ENCODE peak calls at places on chromosomes 1 and 21, in eight cellular contexts. R is A549, T is stomach, W is ovary, H is tibial nerve, G is esophagus muscularis mucosa, V is SK-N-SH, P is suprapubic skin. O is an unnamed sample.

GRCh38 chr1:4021895-4022268 is 121.8 kb upstream of the C1orf174 start:
- DNase-seq in R (no peak), T (no peak), W (no peak), H (no peak), G (peak; percentile 47), V (no peak), P (no peak), O (no peak)

GRCh38 chr1:219518168-219518905 is 94.6 kb downstream of the ZC3H11B start:
- DNase-seq in R (peak; percentile 24), T (no peak), W (no peak), H (no peak), G (no peak), V (peak; percentile 29), P (no peak), O (no peak)

GRCh38 chr1:155186266-155186954 is 12.8 kb downstream of the TRIM46 start:
- DNase-seq in R (no peak), T (peak; percentile 57), W (peak; percentile 8), H (no peak), G (no peak), V (no peak), P (no peak), O (no peak)

GRCh38 chr21:25373126-25374082 is 233.9 kb downstream of the MRPL39 start:
- DNase-seq in R (no peak), T (no peak), W (no peak), H (no peak), G (no peak), V (no peak), P (no peak), O (no peak)

GRCh38 chr21:37915941-37916794 is at the start of gene KCNJ6:
- DNase-seq in R (peak; percentile 58), T (peak; percentile 35), W (no peak), H (no peak), G (no peak), V (peak; percentile 87), P (no peak), O (no peak)

GRCh38 chr1:30759718-30760281 is 2.2 kb upstream of the LAPTM5 start:
- DNase-seq in R (no peak), T (no peak), W (no peak), H (no peak), G (no peak), V (no peak), P (no peak), O (peak; percentile 46)

GRCh38 chr1:164617607-164618564 is 58.9 kb downstream of the PBX1 start:
- DNase-seq in R (peak; percentile 51), T (no peak), W (no peak), H (peak; percentile 44), G (no peak), V (peak; percentile 31), P (no peak), O (peak; percentile 43)

GRCh38 chr1:230641346-230641745 is 935 bp upstream of the COG2 start:
- DNase-seq in R (no peak), T (no peak), W (no peak), H (no peak), G (peak; percentile 47), V (no peak), P (no peak), O (no peak)

GRCh38 chr1:181166377-181167196 is 78.1 kb downstream of the IER5 start:
- DNase-seq in R (peak; percentile 80), T (peak; percentile 68), W (peak; percentile 68), H (peak; percentile 81), G (no peak), V (peak; percentile 78), P (peak; percentile 78), O (peak; percentile 74)

GRCh38 chr21:34859976-34860653 is 189.0 kb downstream of the RUNX1 start:
- DNase-seq in R (no peak), T (no peak), W (no peak), H (no peak), G (no peak), V (no peak), P (no peak), O (no peak)

GRCh38 chr1:203632941-203633340 is 6.3 kb downstream of the ATP2B4 start:
- DNase-seq in R (no peak), T (no peak), W (no peak), H (no peak), G (no peak), V (no peak), P (no peak), O (no peak)

GRCh38 chr1:77825356-77825709 is 45.9 kb downstream of the MIGA1 start:
- DNase-seq in R (peak; percentile 68), T (peak; percentile 45), W (no peak), H (peak; percentile 23), G (no peak), V (no peak), P (no peak), O (peak; percentile 10)

GRCh38 chr21:15283789-15284188 is 219.0 kb upstream of the NRIP1 start:
- DNase-seq in R (no peak), T (no peak), W (no peak), H (no peak), G (no peak), V (no peak), P (no peak), O (no peak)

GRCh38 chr1:223052479-223052878 is 90.6 kb downstream of the TLR5 start:
- DNase-seq in R (no peak), T (no peak), W (no peak), H (no peak), G (no peak), V (no peak), P (no peak), O (no peak)

GRCh38 chr1:69191280-69191679 is 376.4 kb upstream of the LRRC7 start:
- DNase-seq in R (no peak), T (no peak), W (no peak), H (no peak), G (no peak), V (no peak), P (no peak), O (no peak)

GRCh38 chr1:24724345-24725208 is 20.7 kb upstream of the CLIC4 start:
- DNase-seq in R (peak; percentile 85), T (peak; percentile 67), W (peak; percentile 69), H (no peak), G (no peak), V (no peak), P (no peak), O (no peak)

GRCh38 chr1:194865367-194865766 is 1679.0 kb upstream of the B3GALT2 start:
- DNase-seq in R (no peak), T (no peak), W (no peak), H (no peak), G (no peak), V (no peak), P (no peak), O (no peak)

GRCh38 chr1:207495816-207496792 is at the start of gene CR1:
- DNase-seq in R (no peak), T (peak; percentile 31), W (no peak), H (peak; percentile 21), G (no peak), V (peak; percentile 12), P (no peak), O (peak; percentile 23)

GRCh38 chr1:178385662-178386061 is 111.1 kb downstream of the CLEC20A start:
- DNase-seq in R (no peak), T (no peak), W (no peak), H (no peak), G (no peak), V (no peak), P (no peak), O (no peak)
- H3K4me1 ChIP-seq in R (peaks cover 20% of the 10 kb centered on the region), T (peaks cover 7% of the 10 kb centered on the region), W (no peaks in the 10 kb centered on the region), H (no peaks in the 10 kb centered on the region), G (peaks cover 9% of the 10 kb centered on the region), V (peaks cover 16% of the 10 kb centered on the region), P (peaks cover 2% of the 10 kb centered on the region), O (no peaks in the 10 kb centered on the region)

DNA sequence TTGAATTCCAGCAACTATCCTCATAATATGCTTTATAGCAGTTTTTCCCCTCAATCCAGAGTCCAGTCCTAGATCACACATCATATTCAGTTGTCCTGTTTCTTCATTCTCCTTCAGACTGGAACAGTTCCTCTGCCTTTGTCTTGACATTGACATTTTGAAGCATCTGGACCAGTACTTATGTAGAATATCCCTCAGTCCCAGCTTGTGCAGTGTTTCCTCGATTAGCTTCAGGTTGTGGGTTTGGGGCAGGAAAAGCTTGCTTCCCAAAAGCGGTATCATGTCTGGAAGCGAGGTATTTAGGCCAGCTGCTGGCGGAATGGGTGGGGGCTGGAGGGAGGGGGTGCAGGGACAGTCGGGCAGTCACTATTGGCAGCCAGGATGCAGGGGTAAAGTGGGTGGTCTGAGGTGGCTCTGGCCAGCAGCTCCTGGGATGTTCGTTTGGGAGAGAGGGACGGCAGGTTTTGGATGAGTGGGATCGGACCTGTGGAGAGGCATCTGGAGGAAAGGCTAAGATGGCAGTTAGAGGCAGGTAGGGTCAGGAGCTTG is 6.5 kb downstream of the THEMIS2 start:
- DNase-seq in R (no peak), T (no peak), W (no peak), H (no peak), G (no peak), V (peak; percentile 47), P (no peak), O (no peak)
- TF ChIP-seq EP300 in R (no peak), T (no peak), W (no peak), H (no peak), G (no peak), V (no peak), P (no peak), O (no peak)

DNA sequence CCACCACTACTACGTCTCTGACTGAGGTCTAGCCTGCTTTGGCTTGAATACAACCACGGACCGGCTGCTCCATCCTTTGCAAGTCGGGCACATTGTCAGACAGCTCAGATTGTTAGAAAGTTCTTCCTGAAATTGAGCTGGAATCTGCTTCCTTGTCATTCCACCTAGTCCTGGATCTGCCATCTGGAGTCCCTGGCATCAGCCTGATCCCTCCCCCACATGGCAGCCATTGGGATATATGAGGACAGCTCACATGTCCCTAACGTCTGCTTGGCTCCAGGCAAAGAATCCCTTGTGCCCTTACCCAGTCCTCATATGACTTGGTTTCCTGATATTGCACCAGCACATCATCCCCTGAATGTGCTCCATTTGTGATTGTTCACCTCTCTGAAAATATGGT is 56.3 kb upstream of the SYT6 start:
- DNase-seq in R (no peak), T (no peak), W (no peak), H (no peak), G (no peak), V (no peak), P (no peak), O (no peak)
- H3K4me3 ChIP-seq in R (no peak overlapping the region), T (no peak overlapping the region), W (no peak overlapping the region), H (no peak overlapping the region), G (no peak overlapping the region), V (no peak overlapping the region), P (no peak overlapping the region), O (no peak overlapping the region)

GRCh38 chr1:51266181-51266580 is 30.1 kb downstream of the RNF11 start:
- DNase-seq in R (no peak), T (no peak), W (no peak), H (no peak), G (no peak), V (no peak), P (no peak), O (no peak)

GRCh38 chr1:51266791-51267190 is 30.7 kb downstream of the RNF11 start:
- DNase-seq in R (no peak), T (no peak), W (no peak), H (no peak), G (peak; percentile 26), V (no peak), P (no peak), O (no peak)

GRCh38 chr1:51265618-51266017 is 29.5 kb downstream of the RNF11 start:
- DNase-seq in R (no peak), T (no peak), W (no peak), H (no peak), G (no peak), V (no peak), P (no peak), O (no peak)

GRCh38 chr1:51264470-51264869 is 28.4 kb downstream of the RNF11 start:
- DNase-seq in R (no peak), T (no peak), W (no peak), H (no peak), G (peak; percentile 3), V (no peak), P (no peak), O (no peak)

GRCh38 chr1:51263147-51263850 is 27.2 kb downstream of the RNF11 start:
- DNase-seq in R (no peak), T (no peak), W (no peak), H (no peak), G (peak; percentile 45), V (peak; percentile 28), P (no peak), O (no peak)
- H3K4me1 ChIP-seq in R (peaks cover 15% of the 10 kb centered on the region), T (peaks cover 98% of the 10 kb centered on the region), W (peaks cover 11% of the 10 kb centered on the region), H (peaks cover 19% of the 10 kb centered on the region), G (peaks cover 55% of the 10 kb centered on the region), V (peaks cover 59% of the 10 kb centered on the region), P (peaks cover 52% of the 10 kb centered on the region), O (peaks cover 27% of the 10 kb centered on the region)

O was measured in transverse colon.